ENCODE peak calls at places on chromosomes 12 and 14, in four cellular contexts. M is HepG2, U is K562, Y is H1. B is an unnamed sample.

GRCh38 chr12:116135209-116135930 is 142.1 kb downstream of the MED13L start:
- DNase-seq in M (peak), U (no peak), Y (no peak), B (no peak)

GRCh38 chr12:114069507-114069906 is 103.4 kb upstream of the RBM19 start:
- DNase-seq in M (no peak), U (no peak), Y (no peak), B (no peak)

GRCh38 chr12:530871-531270 is 71.1 kb downstream of the B4GALNT3 start:
- DNase-seq in M (no peak), U (no peak), Y (no peak), B (no peak)

GRCh38 chr14:77889971-77890442 is 90.1 kb downstream of the ADCK1 start:
- DNase-seq in M (no peak), U (no peak), Y (no peak), B (no peak)

GRCh38 chr14:72318648-72319047 is 386.4 kb downstream of the RGS6 start:
- DNase-seq in M (no peak), U (no peak), Y (no peak), B (peak)

GRCh38 chr12:118520428-118520827 is 144.1 kb downstream of the SUDS3 start:
- DNase-seq in M (no peak), U (no peak), Y (no peak), B (no peak)

GRCh38 chr14:50675597-50675996 is 7.5 kb upstream of the SAV1 start:
- DNase-seq in M (no peak), U (no peak), Y (no peak), B (no peak)

GRCh38 chr12:46402451-46402850 is 29.9 kb upstream of the SLC38A2 start:
- DNase-seq in M (no peak), U (no peak), Y (no peak), B (no peak)

GRCh38 chr14:92963301-92964123 is 40.6 kb downstream of the CHGA start:
- DNase-seq in M (peak), U (no peak), Y (no peak), B (no peak)

GRCh38 chr14:30410986-30411385 is 148.0 kb upstream of the G2E3 start:
- DNase-seq in M (no peak), U (no peak), Y (no peak), B (no peak)

GRCh38 chr12:104237930-104238329 is 22.4 kb downstream of the TXNRD1 start:
- DNase-seq in M (no peak), U (no peak), Y (no peak), B (no peak)

GRCh38 chr12:61574339-61574738 is 685.9 kb upstream of the USP15 start:
- DNase-seq in M (no peak), U (no peak), Y (no peak), B (no peak)

GRCh38 chr14:94330857-94331256 is 7.7 kb upstream of the SERPINA6 start:
- DNase-seq in M (no peak), U (no peak), Y (no peak), B (no peak)

GRCh38 chr12:69007166-69007857 is 74.3 kb upstream of the CPM start:
- DNase-seq in M (no peak), U (no peak), Y (peak), B (no peak)

GRCh38 chr14:90443161-90444076 is 46.6 kb downstream of the CALM1 start:
- DNase-seq in M (no peak), U (no peak), Y (no peak), B (no peak)

GRCh38 chr12:58888131-58888783 is 32.0 kb downstream of the LRIG3 start:
- DNase-seq in M (no peak), U (no peak), Y (no peak), B (no peak)

GRCh38 chr12:25213338-25213737 is 18.3 kb downstream of the ETFRF1 start:
- DNase-seq in M (no peak), U (no peak), Y (no peak), B (no peak)

GRCh38 chr14:68245146-68246073 is 425.8 kb downstream of the RAD51B start:
- DNase-seq in M (no peak), U (peak), Y (no peak), B (no peak)

GRCh38 chr12:98294426-98294825 is 221.0 kb upstream of the TMPO start:
- DNase-seq in M (no peak), U (no peak), Y (no peak), B (no peak)

GRCh38 chr12:49332441-49332861 is 4.5 kb downstream of the C1QL4 start:
- DNase-seq in M (no peak), U (no peak), Y (no peak), B (no peak)

GRCh38 chr12:89893972-89894706 is 185.5 kb upstream of the ATP2B1 start:
- DNase-seq in M (no peak), U (no peak), Y (no peak), B (no peak)

GRCh38 chr12:130634866-130635265 is 81.2 kb downstream of the RIMBP2 start:
- DNase-seq in M (no peak), U (no peak), Y (no peak), B (no peak)

GRCh38 chr14:76473381-76474263 is 97.7 kb downstream of the ESRRB start:
- DNase-seq in M (no peak), U (no peak), Y (no peak), B (no peak)

GRCh38 chr12:48038085-48038484 is 33.8 kb upstream of the COL2A1 start:
- DNase-seq in M (no peak), U (no peak), Y (no peak), B (no peak)

GRCh38 chr12:124883263-124883876 is 19.7 kb upstream of the SCARB1 start:
- DNase-seq in M (no peak), U (no peak), Y (no peak), B (no peak)

GRCh38 chr12:92138144-92138543 is 7.5 kb downstream of the BTG1 start:
- DNase-seq in M (no peak), U (no peak), Y (no peak), B (no peak)

GRCh38 chr14:70995671-70996070 is 88.4 kb downstream of the PCNX1 start:
- DNase-seq in M (peak), U (peak), Y (no peak), B (no peak)

GRCh38 chr12:75814856-75815754 is 216.5 kb downstream of the PHLDA1 start:
- DNase-seq in M (no peak), U (no peak), Y (no peak), B (no peak)

GRCh38 chr12:2804390-2805145 is 7.9 kb upstream of the ITFG2 start:
- DNase-seq in M (no peak), U (no peak), Y (no peak), B (no peak)
- TF ChIP-seq BRCA1 in M (no peak), U (no peak), Y (no peak), B (no peak)

GRCh38 chr12:121792607-121793500 is 634 bp downstream of the RHOF start:
- DNase-seq in M (peak), U (no peak), Y (no peak), B (no peak)
- TF ChIP-seq BRCA1 in M (no peak), U (no peak), Y (no peak), B (no peak)

DNA sequence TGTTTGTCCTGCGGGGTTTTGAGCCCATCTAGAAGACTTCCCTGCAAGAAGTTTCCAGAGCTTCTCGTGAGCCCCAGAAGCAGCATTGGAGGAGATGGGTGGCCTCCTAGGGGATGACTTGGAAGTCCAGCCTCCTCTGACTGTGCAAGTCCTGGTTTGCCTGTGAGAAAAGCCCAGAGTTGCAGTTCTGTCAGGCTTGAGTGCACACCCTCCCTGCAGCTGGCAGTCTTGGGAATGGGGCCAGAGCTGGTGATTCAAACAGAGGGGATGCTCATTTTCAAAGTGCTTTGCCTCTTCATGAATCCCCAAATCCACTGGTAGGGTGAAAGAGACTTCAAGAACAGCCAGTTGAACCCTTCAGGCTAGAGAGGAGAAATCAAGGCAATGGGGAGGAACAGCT is 3.9 kb upstream of the PPP1R1A start:
- DNase-seq in M (no peak), U (no peak), Y (no peak), B (no peak)
- TF ChIP-seq BRCA1 in M (no peak), U (no peak), Y (no peak), B (no peak)

GRCh38 chr12:28781671-28782652 is 367.1 kb upstream of the FAR2 start:
- DNase-seq in M (no peak), U (no peak), Y (no peak), B (no peak)

GRCh38 chr12:28782812-28783211 is 366.3 kb upstream of the FAR2 start:
- DNase-seq in M (no peak), U (no peak), Y (no peak), B (no peak)

DNA sequence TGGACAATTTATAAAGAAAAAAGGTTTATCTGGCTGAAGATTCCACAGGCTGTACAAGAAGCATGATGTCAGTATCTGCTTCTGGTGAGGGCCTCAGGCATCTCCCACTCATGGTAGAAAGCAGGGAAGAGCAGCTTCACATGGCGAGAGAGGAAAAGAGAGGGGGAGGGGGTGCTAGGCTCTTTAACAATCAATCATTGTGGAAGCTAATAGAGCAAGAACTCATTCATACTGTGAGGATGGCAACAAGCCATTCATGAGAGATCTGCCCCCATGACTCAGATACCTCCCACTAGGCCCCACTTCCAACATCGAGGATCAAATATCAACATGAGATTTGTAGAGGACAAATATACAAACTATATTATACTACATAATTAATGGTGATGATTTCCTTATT is 361.9 kb upstream of the FAR2 start:
- DNase-seq in M (no peak), U (no peak), Y (no peak), B (no peak)
- TF ChIP-seq BRCA1 in M (no peak), U (no peak), Y (no peak), B (no peak)

DNA sequence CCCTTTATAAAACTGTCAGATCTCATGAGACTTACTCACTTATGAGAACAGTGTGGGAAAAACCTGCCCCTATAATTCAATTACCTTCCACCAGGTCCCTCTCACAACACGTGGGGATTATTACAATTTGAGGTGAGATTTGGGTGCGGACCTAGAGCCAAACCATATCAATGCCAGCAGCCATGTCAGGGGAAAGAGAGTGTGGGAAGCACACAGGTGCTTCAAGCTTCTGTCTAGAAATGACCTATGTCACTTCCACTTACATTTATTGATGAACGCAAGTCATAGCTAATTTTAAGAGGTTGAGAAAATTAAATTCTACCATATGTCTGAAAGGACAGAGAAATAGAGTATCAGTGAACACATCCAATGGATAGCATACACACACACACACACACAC is 32.5 kb upstream of the E2F7 start:
- DNase-seq in M (no peak), U (no peak), Y (no peak), B (no peak)
- TF ChIP-seq BRCA1 in M (no peak), U (no peak), Y (no peak), B (no peak)

GRCh38 chr14:74686324-74686723 is 26.6 kb downstream of the AREL1 start:
- DNase-seq in M (no peak), U (peak), Y (no peak), B (no peak)

GRCh38 chr14:74682169-74682952 is 30.5 kb downstream of the AREL1 start:
- DNase-seq in M (peak), U (no peak), Y (no peak), B (no peak)

GRCh38 chr14:74683406-74683805 is 29.5 kb downstream of the AREL1 start:
- DNase-seq in M (no peak), U (no peak), Y (no peak), B (no peak)

GRCh38 chr14:74685054-74685453 is 27.8 kb downstream of the AREL1 start:
- DNase-seq in M (no peak), U (no peak), Y (no peak), B (no peak)

DNA sequence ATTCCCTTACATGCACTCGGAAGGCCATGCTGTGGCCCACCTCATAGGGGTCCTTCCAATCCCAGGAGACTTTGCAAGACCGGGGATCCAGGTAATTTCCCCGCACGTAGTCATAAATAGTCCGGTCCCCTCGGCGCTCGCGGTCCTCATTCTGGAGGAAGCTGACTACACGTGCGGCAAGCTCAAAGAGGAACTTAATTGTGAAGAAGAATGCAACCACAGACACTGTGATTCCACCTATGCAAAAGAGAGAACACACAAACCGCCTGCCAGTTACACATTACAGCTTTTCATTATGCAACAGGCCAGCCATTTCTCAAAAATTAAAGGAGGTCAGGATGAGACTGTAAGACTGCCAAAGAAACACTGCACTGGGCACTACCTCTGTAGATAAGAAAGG is 28.4 kb downstream of the AREL1 start:
- DNase-seq in M (no peak), U (no peak), Y (no peak), B (peak)
- TF ChIP-seq BRCA1 in M (no peak), U (no peak), Y (no peak), B (no peak)

GRCh38 chr14:64324461-64325255 is 30.5 kb upstream of the ESR2 start:
- DNase-seq in M (no peak), U (no peak), Y (no peak), B (no peak)

GRCh38 chr14:64329149-64329548 is 35.0 kb upstream of the ESR2 start:
- DNase-seq in M (no peak), U (no peak), Y (no peak), B (no peak)
- TF ChIP-seq BRCA1 in M (no peak), U (no peak), Y (no peak), B (no peak)

GRCh38 chr12:21892341-21892740 is 48.9 kb downstream of the ABCC9 start:
- DNase-seq in M (no peak), U (no peak), Y (no peak), B (no peak)
- TF ChIP-seq BRCA1 in M (no peak), U (no peak), Y (no peak), B (no peak)

B was measured in GM12878.